ENCODE peak calls at places on chromosome 1, in seven cellular contexts. Y, G, U, J, A, I and T are unnamed samples. For H3K4me1, the result is how much of the 10 kb centered on the place peaks cover.

GRCh38 chr1:6248798-6249731 is 5.1 kb downstream of the HES3 start:
- DNase-seq in A (peak), U (no peak), G (no peak), I (peak), J (no peak), Y (no peak), T (no peak)

GRCh38 chr1:65148548-65149390 is 766 bp downstream of the AK4 start:
- DNase-seq in G (no peak), A (peak), I (peak), Y (no peak), J (peak), U (peak), T (peak)

GRCh38 chr1:24413350-24414163 is at the start of gene STPG1:
- DNase-seq in G (peak), U (peak), Y (peak), I (peak), J (peak), A (peak), T (peak)

GRCh38 chr1:32893198-32894018 is 7.1 kb downstream of the HPCA start:
- DNase-seq in J (peak), I (peak), A (peak), G (no peak), U (no peak), Y (no peak), T (no peak)

GRCh38 chr1:59750612-59751395 is 63.9 kb upstream of the HOOK1 start:
- DNase-seq in I (peak), G (no peak), Y (no peak), J (peak), A (no peak), U (peak), T (peak)

GRCh38 chr1:44377925-44378784 is 23.1 kb upstream of the ERI3 start:
- DNase-seq in I (peak), Y (peak), G (no peak), A (peak), U (peak), J (no peak), T (no peak)

GRCh38 chr1:218156602-218157001 is 128.5 kb upstream of the RRP15 start:
- DNase-seq in U (no peak), I (peak), A (no peak), Y (no peak), G (no peak), J (no peak), T (no peak)

GRCh38 chr1:224513787-224514209 is 79.2 kb upstream of the WDR26 start:
- DNase-seq in A (peak), J (peak), Y (peak), U (peak), G (peak), I (peak), T (peak)

GRCh38 chr1:184838374-184838995 is 83.8 kb upstream of the EDEM3 start:
- DNase-seq in I (peak), J (peak), U (peak), G (no peak), Y (no peak), A (peak), T (peak)

GRCh38 chr1:67261646-67262045 is 46.0 kb upstream of the IL12RB2 start:
- DNase-seq in Y (no peak), G (no peak), A (no peak), U (no peak), I (peak), J (no peak), T (no peak)

GRCh38 chr1:1631793-1632420 is at the start of gene MMP23B:
- DNase-seq in J (peak), I (peak), Y (no peak), G (no peak), U (no peak), A (no peak), T (no peak)

GRCh38 chr1:38474738-38475623 is 384.6 kb downstream of the RRAGC start:
- DNase-seq in I (no peak), J (no peak), A (no peak), U (no peak), Y (no peak), G (no peak), T (no peak)

GRCh38 chr1:31891280-31891679 is 46.9 kb downstream of the PTP4A2 start:
- DNase-seq in G (no peak), I (no peak), U (no peak), Y (no peak), J (no peak), A (no peak), T (no peak)

GRCh38 chr1:226162898-226163297 is 23.6 kb downstream of the ACBD3 start:
- DNase-seq in I (no peak), J (no peak), G (no peak), A (no peak), U (no peak), Y (no peak), T (no peak)

GRCh38 chr1:198908995-198909394 is 270.2 kb downstream of the PTPRC start:
- DNase-seq in G (no peak), Y (no peak), J (no peak), I (no peak), A (no peak), U (no peak), T (no peak)

GRCh38 chr1:56025942-56026341 is 553.4 kb downstream of the PLPP3 start:
- DNase-seq in I (peak), G (no peak), U (no peak), J (no peak), Y (no peak), A (no peak), T (no peak)

GRCh38 chr1:200043330-200043668 is 15.8 kb downstream of the NR5A2 start:
- DNase-seq in I (no peak), Y (no peak), A (no peak), J (no peak), U (no peak), G (no peak), T (no peak)

GRCh38 chr1:41589395-41589794 is 104.9 kb upstream of the EDN2 start:
- DNase-seq in Y (no peak), I (no peak), G (no peak), U (no peak), J (no peak), A (no peak), T (no peak)

GRCh38 chr1:150579955-150580642 is 689 bp upstream of the MCL1 start:
- DNase-seq in Y (no peak), I (no peak), U (no peak), G (no peak), J (peak), A (no peak), T (no peak)

GRCh38 chr1:109131059-109131458 is 17.1 kb downstream of the ELAPOR1 start:
- DNase-seq in A (no peak), J (no peak), G (no peak), I (no peak), U (no peak), Y (no peak), T (no peak)

GRCh38 chr1:43005460-43006351 is 47.0 kb upstream of the SLC2A1 start:
- DNase-seq in Y (no peak), A (no peak), J (no peak), G (no peak), I (peak), U (no peak), T (no peak)

GRCh38 chr1:64229307-64229706 is 25.9 kb downstream of the UBE2U start:
- DNase-seq in U (no peak), J (no peak), G (no peak), A (no peak), I (no peak), Y (no peak), T (no peak)

GRCh38 chr1:92486251-92487077 is at the start of gene GFI1:
- DNase-seq in J (no peak), I (peak), Y (peak), A (peak), U (no peak), G (no peak), T (no peak)

GRCh38 chr1:42979888-42980800 is 21.5 kb upstream of the SLC2A1 start:
- DNase-seq in U (no peak), J (no peak), I (peak), Y (no peak), G (no peak), A (peak), T (no peak)

GRCh38 chr1:223628858-223629257 is 36.6 kb downstream of the CAPN8 start:
- DNase-seq in J (no peak), Y (no peak), I (peak), G (no peak), U (no peak), A (no peak), T (no peak)

GRCh38 chr1:165355977-165356811 is at the start of gene LMX1A:
- DNase-seq in G (no peak), Y (no peak), U (peak), A (peak), J (no peak), I (peak), T (no peak)

GRCh38 chr1:201562659-201563405 is 23.9 kb downstream of the NAV1 start:
- DNase-seq in G (no peak), A (no peak), J (peak), Y (no peak), I (peak), U (no peak), T (no peak)

GRCh38 chr1:175755516-175755915 is 12.1 kb upstream of the TNR start:
- DNase-seq in G (no peak), A (no peak), Y (no peak), I (no peak), U (no peak), J (no peak), T (no peak)

GRCh38 chr1:61864501-61864900 is 122.2 kb downstream of the PATJ start:
- DNase-seq in J (no peak), Y (no peak), A (no peak), I (no peak), U (no peak), G (no peak), T (no peak)

GRCh38 chr1:76770979-76771378 is 96.3 kb upstream of the ST6GALNAC5 start:
- DNase-seq in Y (no peak), A (no peak), G (no peak), U (no peak), J (no peak), I (no peak), T (no peak)

GRCh38 chr1:18941221-18942141 is 15.0 kb downstream of the IFFO2 start:
- DNase-seq in J (no peak), A (no peak), G (no peak), Y (no peak), U (no peak), I (peak), T (no peak)

GRCh38 chr1:25073640-25074270 is 143.7 kb upstream of the RUNX3 start:
- DNase-seq in A (no peak), J (no peak), Y (no peak), U (no peak), G (no peak), I (peak), T (no peak)

GRCh38 chr1:159005676-159006075 is 4.0 kb upstream of the IFI16 start:
- DNase-seq in U (no peak), J (no peak), A (no peak), G (no peak), Y (no peak), I (no peak), T (no peak)

GRCh38 chr1:159008744-159009188 is 941 bp upstream of the IFI16 start:
- DNase-seq in Y (peak), U (no peak), G (no peak), J (no peak), A (no peak), I (no peak), T (no peak)

GRCh38 chr1:159009704-159010361 is at the start of gene IFI16:
- DNase-seq in A (peak), J (peak), I (peak), U (peak), G (no peak), Y (no peak), T (peak)

GRCh38 chr1:159009287-159009686 is 420 bp upstream of the IFI16 start:
- DNase-seq in G (no peak), J (no peak), Y (no peak), A (no peak), I (no peak), U (no peak), T (no peak)

DNA sequence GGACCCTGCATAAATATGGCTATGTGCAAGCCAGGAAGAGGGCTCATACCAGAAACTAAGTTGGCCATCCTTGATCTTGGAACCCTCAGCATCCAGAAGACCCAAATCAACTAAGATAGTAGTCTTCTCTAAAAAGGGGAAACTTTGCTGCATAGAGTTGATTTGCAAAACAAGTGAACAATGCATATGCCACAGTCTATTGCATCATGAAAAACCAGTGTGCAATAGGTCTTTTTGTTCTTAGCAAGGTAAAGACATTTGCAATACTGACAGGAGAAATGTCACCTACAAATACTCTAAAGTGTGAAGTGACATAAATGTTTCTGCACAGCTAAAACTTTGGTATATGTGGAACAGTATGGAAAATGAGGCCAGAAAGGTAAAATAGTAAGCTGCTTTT is 2.0 kb upstream of the IFI16 start:
- DNase-seq in A (no peak), I (no peak), J (no peak), G (no peak), Y (no peak), U (no peak), T (no peak)
- H3K4me1 ChIP-seq in A (under half), I (under half), J (under half), G (under half), Y (under half), U (half or more), T (under half)

DNA sequence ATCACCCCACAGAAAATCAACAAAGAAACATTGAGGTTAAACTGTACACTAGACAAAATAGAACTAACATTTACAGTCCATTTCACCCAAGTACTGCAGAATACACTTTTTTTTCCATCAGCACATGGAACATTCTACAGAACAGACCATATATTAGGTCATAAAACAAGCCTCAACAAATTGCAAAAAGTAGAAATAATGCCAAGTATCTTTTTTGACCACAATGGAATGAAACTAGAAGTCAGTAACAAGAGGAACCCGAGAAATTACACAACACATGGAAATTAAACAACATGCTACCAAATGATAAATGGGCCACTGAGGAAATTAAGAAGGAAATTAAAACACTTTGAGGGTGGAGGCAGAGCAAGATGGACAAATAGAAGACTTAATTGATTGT is 8.5 kb upstream of the C1orf185 start:
- DNase-seq in J (no peak), I (no peak), Y (no peak), A (no peak), G (no peak), U (no peak), T (no peak)
- TF ChIP-seq CTCF in J (no peak), I (no peak), Y (no peak), A (no peak), G (no peak), U (no peak), T (no peak)

GRCh38 chr1:246691622-246692495 is 32.4 kb upstream of the SCCPDH start:
- DNase-seq in G (no peak), J (no peak), A (no peak), U (no peak), I (no peak), Y (no peak), T (no peak)
- H3K27ac ChIP-seq in G (peak), J (no peak), A (no peak), U (no peak), I (no peak), Y (no peak), T (peak)

DNA sequence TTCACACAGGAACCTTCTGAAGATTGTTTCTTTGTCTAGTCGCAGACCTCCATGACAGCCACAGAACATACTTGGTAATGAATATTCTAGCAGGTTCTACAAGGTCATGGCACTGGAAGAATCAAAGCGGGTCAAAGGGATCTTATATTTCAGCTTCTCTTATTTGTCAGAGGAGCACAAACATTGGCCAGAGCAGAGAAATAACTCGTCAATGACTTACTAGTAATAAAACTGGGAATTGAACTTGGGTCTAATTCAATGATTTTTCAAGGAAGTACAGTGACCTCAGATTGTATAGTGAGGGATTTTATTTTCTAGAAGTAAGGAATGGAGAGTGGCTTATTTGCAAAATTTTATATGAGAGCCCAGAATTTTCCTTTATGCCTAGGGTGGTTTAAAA is 290.8 kb upstream of the PLXNA2 start:
- DNase-seq in A (no peak), I (no peak), G (no peak), J (no peak), U (no peak), Y (no peak), T (no peak)
- H3K4me1 ChIP-seq in A (under half), I (under half), G (under half), J (under half), U (under half), Y (under half), T (under half)

GRCh38 chr1:176800978-176801552 is 338.1 kb downstream of the PAPPA2 start:
- DNase-seq in U (no peak), I (no peak), G (no peak), A (no peak), Y (no peak), J (no peak), T (no peak)
- TF ChIP-seq CTCF in U (no peak), I (no peak), G (no peak), A (no peak), Y (no peak), J (no peak), T (no peak)

GRCh38 chr1:213051127-213051880 is at the start of gene RPS6KC1:
- DNase-seq in G (no peak), J (peak), A (peak), Y (peak), U (peak), I (peak), T (peak)

GRCh38 chr1:213055087-213055591 is 4.1 kb downstream of the RPS6KC1 start:
- DNase-seq in A (no peak), I (no peak), J (no peak), Y (no peak), U (no peak), G (no peak), T (no peak)

GRCh38 chr1:213054142-213054541 is 3.1 kb downstream of the RPS6KC1 start:
- DNase-seq in I (no peak), J (no peak), Y (no peak), A (no peak), U (no peak), G (no peak), T (no peak)

GRCh38 chr1:213051881-213052202 is 801 bp downstream of the RPS6KC1 start:
- DNase-seq in J (no peak), G (no peak), I (no peak), U (no peak), A (no peak), Y (no peak), T (no peak)

DNA sequence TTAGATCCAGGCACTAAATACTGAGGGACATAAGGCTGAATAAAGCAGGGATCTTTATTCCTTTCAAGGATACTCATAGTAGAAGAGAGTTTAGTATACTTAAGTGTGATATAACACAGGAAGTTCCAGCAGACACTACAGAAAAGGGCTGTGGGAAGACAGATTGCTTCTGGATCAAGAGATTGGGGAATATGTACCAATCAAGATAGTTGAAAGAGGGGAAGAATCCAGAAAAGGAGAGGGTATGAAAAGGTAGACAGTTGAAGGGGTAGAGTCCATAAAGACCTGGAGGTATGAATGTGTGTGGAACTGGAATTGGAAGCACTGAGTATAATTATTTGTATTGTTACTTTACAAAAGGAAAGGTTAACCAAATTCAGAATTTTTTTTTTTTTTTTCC is 2.4 kb downstream of the RPS6KC1 start:
- DNase-seq in G (no peak), Y (no peak), U (no peak), I (no peak), A (no peak), J (no peak), T (no peak)
- H3K27ac ChIP-seq in G (no peak), Y (no peak), U (no peak), I (no peak), A (no peak), J (no peak), T (no peak)

GRCh38 chr1:26994020-26994745 is 691 bp downstream of the TRNP1 start:
- DNase-seq in A (no peak), U (no peak), Y (no peak), I (peak), G (no peak), J (no peak), T (no peak)

GRCh38 chr1:26996665-26997064 is 3.2 kb downstream of the TRNP1 start:
- DNase-seq in A (no peak), G (no peak), U (no peak), J (no peak), I (no peak), Y (no peak), T (no peak)

GRCh38 chr1:26994772-26995625 is 1.5 kb downstream of the TRNP1 start:
- DNase-seq in Y (no peak), J (no peak), I (no peak), A (no peak), G (no peak), U (no peak), T (no peak)

GRCh38 chr1:26998319-26999300 is 5.1 kb downstream of the TRNP1 start:
- DNase-seq in G (no peak), J (no peak), A (no peak), U (no peak), Y (no peak), I (peak), T (no peak)

GRCh38 chr1:26996024-26996423 is 2.5 kb downstream of the TRNP1 start:
- DNase-seq in U (no peak), J (no peak), A (no peak), G (no peak), Y (no peak), I (no peak), T (no peak)
- H3K4me1 ChIP-seq in U (half or more), J (under half), A (under half), G (half or more), Y (under half), I (half or more), T (half or more)